ENCODE peak calls at places on chromosomes 5 and 9, in four cellular contexts. Z, T, S and A are unnamed samples.

GRCh38 chr5:14266171-14266570 is 123.0 kb downstream of the TRIO start:
- DNase-seq in Z (no peak), T (no peak), S (no peak), A (no peak)

GRCh38 chr5:172680921-172681320 is 39.9 kb downstream of the NEURL1B start:
- DNase-seq in T (no peak), S (no peak), Z (no peak), A (no peak)

GRCh38 chr9:83935276-83935890 is 14.2 kb upstream of the KIF27 start:
- DNase-seq in S (peak), T (no peak), Z (peak), A (peak)

GRCh38 chr5:177194278-177194677 is 60.7 kb downstream of the NSD1 start:
- DNase-seq in S (peak), T (no peak), Z (peak), A (no peak)

GRCh38 chr9:91726406-91727100 is 223.5 kb downstream of the ROR2 start:
- DNase-seq in T (peak), S (no peak), Z (no peak), A (no peak)

GRCh38 chr9:109806506-109807115 is 26.6 kb downstream of the PALM2AKAP2 start:
- DNase-seq in T (no peak), Z (no peak), S (no peak), A (no peak)

GRCh38 chr9:113895526-113895925 is 19.4 kb downstream of the ZNF618 start:
- DNase-seq in T (no peak), S (peak), Z (no peak), A (no peak)

GRCh38 chr9:121206516-121207370 is 5.1 kb upstream of the RAB14 start:
- DNase-seq in T (no peak), S (no peak), Z (peak), A (no peak)

GRCh38 chr9:129597355-129598088 is 23.4 kb downstream of the C9orf50 start:
- DNase-seq in Z (peak), S (no peak), T (no peak), A (peak)

GRCh38 chr5:24788829-24789509 is 144.2 kb upstream of the CDH10 start:
- DNase-seq in Z (no peak), S (no peak), T (no peak), A (no peak)

GRCh38 chr5:57566914-57567313 is 84.3 kb upstream of the ACTBL2 start:
- DNase-seq in S (peak), T (no peak), Z (peak), A (no peak)

GRCh38 chr9:35432076-35432475 is 57.8 kb upstream of the RUSC2 start:
- DNase-seq in S (no peak), Z (no peak), T (no peak), A (no peak)

GRCh38 chr9:93143830-93144530 is 9.9 kb upstream of the NINJ1 start:
- DNase-seq in S (no peak), Z (no peak), T (no peak), A (no peak)

GRCh38 chr9:20197976-20198685 is 409.3 kb upstream of the SLC24A2 start:
- DNase-seq in Z (peak), T (no peak), S (no peak), A (peak)

GRCh38 chr5:141883184-141883947 is 5.2 kb upstream of the PCDH1 start:
- DNase-seq in T (peak), S (no peak), Z (peak), A (peak)

GRCh38 chr5:89255845-89256463 is 373.0 kb upstream of the MEF2C start:
- DNase-seq in S (peak), T (no peak), Z (peak), A (peak)

GRCh38 chr5:115194671-115195070 is 25.0 kb upstream of the TRIM36 start:
- DNase-seq in T (no peak), Z (no peak), S (peak), A (no peak)

GRCh38 chr5:53263151-53263550 is 153.6 kb upstream of the MOCS2 start:
- DNase-seq in S (no peak), Z (no peak), T (no peak), A (no peak)

GRCh38 chr5:146825033-146825432 is 53.5 kb downstream of the PPP2R2B start:
- DNase-seq in T (no peak), Z (peak), S (no peak), A (peak)

GRCh38 chr5:150320048-150320555 is 17.4 kb upstream of the ARSI start:
- DNase-seq in T (peak), Z (no peak), S (peak), A (peak)

GRCh38 chr9:36603006-36603405 is 30.3 kb downstream of the MELK start:
- DNase-seq in S (no peak), T (no peak), Z (no peak), A (no peak)

GRCh38 chr5:149313151-149313841 is 32.0 kb upstream of the GRPEL2 start:
- DNase-seq in S (no peak), Z (no peak), T (no peak), A (no peak)

GRCh38 chr5:95304706-95305105 is 19.8 kb upstream of the MCTP1 start:
- DNase-seq in T (no peak), S (no peak), Z (no peak), A (no peak)

GRCh38 chr9:4804531-4805016 is 11.8 kb downstream of the RCL1 start:
- DNase-seq in T (no peak), Z (no peak), S (no peak), A (no peak)

GRCh38 chr5:10354048-10354872 is 765 bp downstream of the MARCHF6 start:
- DNase-seq in T (no peak), S (no peak), Z (peak), A (peak)

GRCh38 chr9:3868012-3868411 is 342.2 kb upstream of the RFX3 start:
- DNase-seq in T (no peak), S (no peak), Z (no peak), A (no peak)

GRCh38 chr5:55517804-55518203 is 17.0 kb downstream of the PLPP1 start:
- DNase-seq in S (no peak), Z (no peak), T (no peak), A (no peak)

GRCh38 chr5:150286820-150287219 is 2.8 kb downstream of the CAMK2A start:
- DNase-seq in T (no peak), Z (peak), S (no peak), A (peak)

GRCh38 chr5:154287136-154287535 is 96.6 kb downstream of the GALNT10 start:
- DNase-seq in S (peak), T (no peak), Z (peak), A (peak)

GRCh38 chr9:116154976-116155699 is 1.5 kb downstream of the PAPPA start:
- DNase-seq in S (peak), T (no peak), Z (peak), A (peak)
- H3K4me3 ChIP-seq in S (peak), T (no peak), Z (peak), A (peak)

GRCh38 chr5:1009359-1010180 is 968 bp downstream of the NKD2 start:
- DNase-seq in Z (no peak), T (peak), S (no peak), A (peak)
- H3K4me3 ChIP-seq in Z (peak), T (no peak), S (peak), A (peak)

DNA sequence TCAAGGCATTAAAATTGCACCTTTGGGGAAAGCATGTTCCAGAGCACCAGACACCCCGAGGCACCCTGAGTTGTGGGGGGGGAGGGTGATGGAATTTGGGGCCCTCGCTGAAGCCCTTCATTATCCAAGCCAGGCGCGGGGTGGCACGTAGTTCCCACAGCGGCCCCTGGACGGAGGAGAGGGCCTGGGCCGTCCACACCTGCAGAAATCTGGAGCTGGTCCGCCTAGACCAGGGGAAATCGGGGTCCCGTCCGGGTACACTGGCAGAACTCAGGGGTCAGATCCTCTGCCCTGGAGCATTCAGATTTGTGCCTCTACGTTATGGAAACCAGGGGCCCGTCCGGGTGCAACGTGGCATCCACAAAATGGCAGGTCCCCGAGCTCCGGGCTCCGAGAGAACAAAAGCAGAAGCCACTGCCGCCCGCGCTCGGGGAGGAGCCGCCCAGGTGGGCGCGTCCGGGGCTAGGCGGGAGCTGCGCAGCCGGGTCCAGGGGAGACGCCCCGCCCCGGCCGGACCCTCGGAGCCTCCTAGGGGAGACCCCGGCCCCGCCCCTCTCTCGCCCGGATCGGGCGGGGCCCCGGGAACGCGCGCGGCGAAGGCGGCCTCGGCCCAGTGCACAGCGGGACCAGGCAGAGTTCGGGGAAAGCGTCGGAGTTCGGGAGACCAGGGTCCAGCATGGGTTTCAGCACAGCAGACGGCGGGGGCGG is at the start of gene PLEKHG4B:
- DNase-seq in S (no peak), T (peak), Z (peak), A (peak)
- H3K4me3 ChIP-seq in S (peak), T (peak), Z (peak), A (peak)

GRCh38 chr9:967436-967835 is 9.0 kb upstream of the DMRT3 start:
- DNase-seq in S (no peak), T (no peak), Z (peak), A (peak)
- H3K4me3 ChIP-seq in S (no peak), T (no peak), Z (peak), A (peak)

GRCh38 chr9:137116027-137116507 is 1.5 kb upstream of the DPP7 start:
- DNase-seq in S (no peak), Z (no peak), T (no peak), A (no peak)

GRCh38 chr9:137113385-137114159 is 961 bp downstream of the DPP7 start:
- DNase-seq in T (no peak), Z (peak), S (no peak), A (no peak)

GRCh38 chr9:137115394-137116026 is 977 bp upstream of the DPP7 start:
- DNase-seq in S (no peak), Z (no peak), T (no peak), A (no peak)

GRCh38 chr9:137114220-137114612 is 317 bp downstream of the DPP7 start:
- DNase-seq in Z (no peak), T (no peak), S (no peak), A (no peak)

GRCh38 chr9:137114613-137115393 is at the start of gene DPP7:
- DNase-seq in Z (peak), S (no peak), T (peak), A (peak)
- H3K4me3 ChIP-seq in Z (peak), S (peak), T (peak), A (peak)

DNA sequence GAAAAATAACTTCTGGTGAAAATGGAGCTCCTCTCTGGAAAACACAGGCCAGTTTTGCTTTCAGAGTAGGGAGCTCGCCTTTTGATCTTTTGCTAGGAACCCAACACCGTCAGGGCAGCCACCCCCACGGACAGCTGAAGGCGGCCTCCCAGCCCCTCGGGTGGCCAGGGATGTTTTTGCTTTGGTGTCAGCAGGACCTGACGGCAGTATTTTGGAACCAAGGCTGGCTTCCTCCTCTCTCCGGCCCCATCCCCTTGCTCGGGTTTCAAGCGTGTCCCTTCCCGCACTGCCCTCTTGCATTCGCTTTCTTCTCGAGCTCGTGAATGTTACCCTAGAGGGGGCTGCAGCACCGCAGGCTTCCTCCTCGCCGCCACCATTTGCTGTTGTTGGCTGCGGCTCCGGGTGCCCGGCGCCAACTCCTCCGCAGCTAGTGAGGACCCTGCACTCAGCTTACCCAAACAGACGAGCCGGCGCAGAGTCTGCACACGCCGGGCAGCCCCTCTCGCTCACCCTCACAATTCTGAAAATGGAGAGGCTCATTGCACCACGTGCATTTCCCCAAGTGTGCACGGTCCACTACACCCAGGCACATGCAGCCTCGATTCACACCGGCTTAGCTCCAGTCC is 35.5 kb upstream of the ADAMTSL1 start:
- DNase-seq in Z (peak), S (no peak), T (peak), A (peak)
- H3K4me3 ChIP-seq in Z (peak), S (peak), T (no peak), A (no peak)

GRCh38 chr9:134710271-134710540 is 68.6 kb downstream of the COL5A1 start:
- DNase-seq in Z (no peak), S (no peak), T (no peak), A (no peak)

GRCh38 chr9:134712922-134713321 is 71.3 kb downstream of the COL5A1 start:
- DNase-seq in S (no peak), Z (no peak), T (no peak), A (no peak)

GRCh38 chr9:134709512-134710270 is 68.1 kb downstream of the COL5A1 start:
- DNase-seq in T (no peak), S (no peak), Z (no peak), A (no peak)

GRCh38 chr9:134712243-134712642 is 70.6 kb downstream of the COL5A1 start:
- DNase-seq in S (no peak), Z (no peak), T (no peak), A (no peak)

DNA sequence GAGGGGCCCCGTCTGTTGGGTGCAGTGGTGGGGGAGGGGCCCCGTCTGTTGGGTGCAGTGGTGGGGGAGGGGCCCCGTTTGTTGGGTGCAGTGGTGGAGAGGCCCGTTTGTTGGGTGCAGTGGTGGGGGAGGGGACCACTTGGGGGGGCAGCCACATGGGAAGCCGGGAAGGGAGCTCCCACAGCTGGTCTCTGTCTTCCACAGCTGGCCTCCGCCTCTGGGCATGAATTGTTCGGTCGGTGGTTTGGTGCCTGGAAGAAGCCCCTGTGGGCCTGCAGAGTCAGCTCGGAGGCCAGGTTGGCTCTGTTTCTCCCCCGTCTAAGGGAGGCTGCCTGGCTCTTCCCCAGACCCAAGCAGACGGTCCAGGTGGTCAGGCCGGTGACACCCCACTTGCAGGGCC is 69.3 kb downstream of the COL5A1 start:
- DNase-seq in T (no peak), S (no peak), Z (no peak), A (no peak)
- H3K4me3 ChIP-seq in T (no peak), S (no peak), Z (no peak), A (no peak)

GRCh38 chr5:139762624-139763170 is 32.9 kb upstream of the PSD2 start:
- DNase-seq in Z (no peak), S (no peak), T (no peak), A (no peak)

GRCh38 chr5:139764250-139764791 is 31.3 kb upstream of the PSD2 start:
- DNase-seq in S (no peak), Z (peak), T (no peak), A (peak)

GRCh38 chr5:139765409-139766217 is 30.0 kb upstream of the PSD2 start:
- DNase-seq in S (no peak), Z (peak), T (peak), A (peak)

GRCh38 chr5:139765040-139765408 is 30.6 kb upstream of the PSD2 start:
- DNase-seq in Z (no peak), S (no peak), T (no peak), A (no peak)

DNA sequence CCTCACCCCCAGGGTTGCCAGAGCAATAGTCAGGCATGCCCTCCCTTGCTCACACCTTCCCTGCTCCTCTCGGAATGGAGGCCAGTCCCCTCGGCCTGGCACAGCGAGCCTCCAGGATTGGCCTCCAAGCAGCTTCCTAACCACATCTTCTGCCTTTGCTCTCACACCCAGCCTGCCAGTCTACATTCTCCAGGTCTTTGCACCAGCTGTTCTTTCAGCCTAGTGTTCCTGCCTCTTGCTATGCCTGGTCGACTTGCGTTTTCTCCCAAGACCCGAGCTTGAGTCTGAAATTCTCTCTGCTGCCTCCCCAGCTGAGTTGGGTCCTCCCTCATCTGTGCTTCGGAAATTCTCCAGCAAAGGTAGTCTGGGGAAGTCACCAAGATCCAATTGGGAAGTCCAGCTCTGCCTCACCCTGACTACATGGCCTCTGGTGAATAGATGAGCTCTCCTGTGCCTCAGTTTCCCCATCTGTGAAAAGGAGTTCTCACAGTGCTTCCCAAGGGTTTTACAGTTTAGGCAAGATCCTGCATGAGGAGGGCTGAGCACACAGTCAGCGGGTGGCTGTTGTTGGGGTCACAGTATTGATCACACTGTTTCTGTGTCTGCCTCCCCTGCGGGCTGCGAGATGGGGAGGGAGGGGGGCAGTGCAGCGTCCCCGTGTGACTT is 31.9 kb upstream of the PSD2 start:
- DNase-seq in Z (no peak), T (no peak), S (no peak), A (no peak)
- H3K4me3 ChIP-seq in Z (peak), T (no peak), S (no peak), A (peak)

DNA sequence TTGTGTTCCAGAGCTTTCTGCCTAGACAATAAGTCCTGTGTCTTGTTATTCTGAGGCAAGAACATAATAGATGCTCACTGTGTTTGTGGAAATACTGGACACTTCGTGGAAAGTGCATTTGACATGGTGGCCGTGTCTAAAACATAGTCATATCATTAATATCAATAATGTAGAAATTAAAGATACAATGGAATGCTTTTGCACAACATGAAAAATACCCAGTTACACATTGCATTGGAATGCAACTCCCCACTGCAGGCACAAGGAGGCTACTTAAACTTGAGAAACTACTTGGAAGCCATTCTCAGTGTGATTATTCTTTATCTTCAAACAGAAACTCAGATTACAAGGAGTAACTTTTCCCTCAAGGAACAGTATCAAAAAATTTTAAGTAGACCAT is 145.3 kb upstream of the ZNF462 start:
- DNase-seq in S (no peak), Z (peak), T (no peak), A (no peak)
- H3K4me3 ChIP-seq in S (no peak), Z (no peak), T (no peak), A (no peak)

GRCh38 chr5:71714911-71715310 is 4.2 kb upstream of the CARTPT start:
- DNase-seq in Z (no peak), T (no peak), S (no peak), A (no peak)

GRCh38 chr5:71719092-71719964 is at the start of gene CARTPT:
- DNase-seq in Z (peak), S (no peak), T (no peak), A (peak)
- H3K4me3 ChIP-seq in Z (peak), S (no peak), T (no peak), A (peak)